ENCODE peak calls at places on chromosomes 13 and 19, in nine cellular contexts. K, R, G, X, Z, C, L, I and A are unnamed samples.

GRCh38 chr19:38735257-38735686 is 9.0 kb downstream of the CAPN12 start:
- DNase-seq in K (no peak), R (peak; percentile 18), G (no peak), X (no peak), Z (peak; percentile 67), C (peak; percentile 46), L (peak; percentile 46), I (no peak), A (no peak)

GRCh38 chr13:40344270-40345148 is 321.9 kb downstream of the FOXO1 start:
- DNase-seq in K (no peak), R (no peak), G (no peak), X (peak; percentile 46), Z (no peak), C (no peak), L (no peak), I (no peak), A (no peak)

GRCh38 chr19:17332677-17333581 is 1.7 kb downstream of the ANO8 start:
- DNase-seq in K (peak; percentile 69), R (peak; percentile 76), G (no peak), X (peak; percentile 42), Z (no peak), C (peak; percentile 68), L (no peak), I (peak; percentile 39), A (no peak)

GRCh38 chr19:16588089-16588823 is 16.0 kb upstream of the SLC35E1 start:
- DNase-seq in K (no peak), R (no peak), G (no peak), X (peak; percentile 50), Z (no peak), C (peak; percentile 55), L (peak; percentile 78), I (peak; percentile 19), A (no peak)

GRCh38 chr19:29576043-29576442 is 30.0 kb upstream of the POP4 start:
- DNase-seq in K (no peak), R (no peak), G (no peak), X (peak; percentile 22), Z (no peak), C (no peak), L (no peak), I (peak; percentile 10), A (peak; percentile 34)

GRCh38 chr13:114128624-114129522 is 3.5 kb downstream of the RASA3 start:
- DNase-seq in K (no peak), R (peak; percentile 77), G (peak; percentile 79), X (peak; percentile 97), Z (peak; percentile 87), C (no peak), L (peak; percentile 85), I (peak; percentile 95), A (no peak)

GRCh38 chr13:93861818-93862217 is 617.7 kb downstream of the DCT start:
- DNase-seq in K (no peak), R (no peak), G (no peak), X (peak; percentile 94), Z (no peak), C (peak; percentile 8), L (no peak), I (peak; percentile 92), A (no peak)

GRCh38 chr13:66365101-66365500 is 865.0 kb downstream of the PCDH9 start:
- DNase-seq in K (no peak), R (no peak), G (no peak), X (no peak), Z (no peak), C (no peak), L (no peak), I (peak; percentile 34), A (no peak)

GRCh38 chr19:55605637-55606470 is at the start of gene ZNF865:
- DNase-seq in K (no peak), R (peak; percentile 92), G (peak; percentile 72), X (peak; percentile 87), Z (peak; percentile 85), C (peak; percentile 90), L (peak; percentile 67), I (peak; percentile 87), A (no peak)

GRCh38 chr13:35514801-35515502 is 38.5 kb upstream of the MAB21L1 start:
- DNase-seq in K (no peak), R (peak; percentile 4), G (no peak), X (peak; percentile 1), Z (no peak), C (no peak), L (no peak), I (no peak), A (no peak)

GRCh38 chr13:90800082-90800746 is 547.3 kb upstream of the MIR17HG start:
- DNase-seq in K (no peak), R (no peak), G (peak; percentile 77), X (no peak), Z (peak; percentile 76), C (no peak), L (no peak), I (no peak), A (no peak)

GRCh38 chr13:75405976-75406703 is 75.8 kb downstream of the TBC1D4 start:
- DNase-seq in K (no peak), R (no peak), G (no peak), X (no peak), Z (no peak), C (no peak), L (no peak), I (no peak), A (no peak)

GRCh38 chr19:46351241-46352041 is 4.6 kb downstream of the PPP5C start:
- DNase-seq in K (peak; percentile 85), R (peak; percentile 21), G (no peak), X (peak; percentile 59), Z (peak; percentile 92), C (no peak), L (peak; percentile 10), I (peak; percentile 43), A (no peak)
- H3K4me3 ChIP-seq in K (no peak overlapping the region), R (no peak overlapping the region), G (peak overlapping the region; percentile 38), X (no peak overlapping the region), Z (peak overlapping the region; percentile 3), C (no peak overlapping the region), L (peak overlapping the region; percentile 47), I (no peak overlapping the region), A (no peak overlapping the region)

GRCh38 chr19:57642396-57643046 is 9.6 kb downstream of the ZNF211 start:
- DNase-seq in K (no peak), R (no peak), G (no peak), X (no peak), Z (no peak), C (no peak), L (no peak), I (no peak), A (peak; percentile 11)

GRCh38 chr19:57641715-57642234 is 8.8 kb downstream of the ZNF211 start:
- DNase-seq in K (no peak), R (no peak), G (no peak), X (no peak), Z (no peak), C (no peak), L (no peak), I (no peak), A (no peak)

GRCh38 chr19:57648336-57649003 is 15.5 kb downstream of the ZNF211 start:
- DNase-seq in K (no peak), R (no peak), G (no peak), X (no peak), Z (no peak), C (no peak), L (no peak), I (no peak), A (no peak)

DNA sequence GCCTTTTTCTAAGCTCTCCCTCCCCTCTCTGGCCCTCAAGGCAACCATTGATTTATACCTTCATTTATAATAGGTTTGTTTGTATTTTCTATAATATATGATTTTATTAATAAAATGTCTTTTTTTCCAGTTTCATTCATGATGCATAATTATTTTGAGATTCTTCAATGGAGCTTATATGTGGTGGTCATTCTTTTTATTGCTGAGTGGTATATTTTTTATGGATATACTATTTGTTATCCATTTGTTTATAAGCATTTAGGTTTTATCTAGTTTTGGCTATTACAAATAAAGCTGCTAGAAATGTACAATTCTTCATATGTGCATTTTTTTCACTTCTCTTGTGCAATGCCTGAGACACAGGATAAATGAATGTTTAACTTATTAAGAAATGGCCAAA is 10.8 kb downstream of the ZNF211 start:
- DNase-seq in K (no peak), R (no peak), G (no peak), X (no peak), Z (no peak), C (no peak), L (no peak), I (no peak), A (no peak)
- H3K9me3 ChIP-seq in K (peaks cover 12% of the 10 kb centered on the region), R (peaks cover 35% of the 10 kb centered on the region), G (peaks cover 80% of the 10 kb centered on the region), X (peaks cover 10% of the 10 kb centered on the region), Z (peaks cover 92% of the 10 kb centered on the region), C (no peaks in the 10 kb centered on the region), L (peaks cover 77% of the 10 kb centered on the region), I (peaks cover 38% of the 10 kb centered on the region), A (peaks cover 52% of the 10 kb centered on the region)

GRCh38 chr13:99258210-99258860 is at the start of gene GPR18:
- DNase-seq in K (no peak), R (no peak), G (no peak), X (no peak), Z (no peak), C (no peak), L (peak; percentile 74), I (peak; percentile 24), A (no peak)

GRCh38 chr13:99256709-99257108 is 1.5 kb downstream of the GPR18 start:
- DNase-seq in K (no peak), R (no peak), G (no peak), X (peak; percentile 81), Z (no peak), C (no peak), L (no peak), I (peak; percentile 58), A (no peak)

GRCh38 chr13:99257291-99257690 is 888 bp downstream of the GPR18 start:
- DNase-seq in K (no peak), R (no peak), G (no peak), X (no peak), Z (no peak), C (no peak), L (no peak), I (no peak), A (no peak)

GRCh38 chr13:99256283-99256682 is 1.9 kb downstream of the GPR18 start:
- DNase-seq in K (no peak), R (no peak), G (no peak), X (no peak), Z (no peak), C (no peak), L (no peak), I (no peak), A (no peak)

GRCh38 chr13:99255241-99255640 is 2.9 kb downstream of the GPR18 start:
- DNase-seq in K (no peak), R (no peak), G (no peak), X (no peak), Z (no peak), C (no peak), L (no peak), I (no peak), A (no peak)
- H3K4me3 ChIP-seq in K (no peak overlapping the region), R (no peak overlapping the region), G (no peak overlapping the region), X (no peak overlapping the region), Z (no peak overlapping the region), C (no peak overlapping the region), L (peak overlapping the region; percentile 17), I (no peak overlapping the region), A (no peak overlapping the region)

GRCh38 chr19:56613639-56614038 is 18.5 kb downstream of the ZNF71 start:
- DNase-seq in K (no peak), R (no peak), G (no peak), X (no peak), Z (no peak), C (no peak), L (no peak), I (no peak), A (no peak)
- H3K9me3 ChIP-seq in K (peaks cover 5% of the 10 kb centered on the region), R (peaks cover 79% of the 10 kb centered on the region), G (peaks cover 90% of the 10 kb centered on the region), X (no peaks in the 10 kb centered on the region), Z (peaks cover 100% of the 10 kb centered on the region), C (no peaks in the 10 kb centered on the region), L (peaks cover 90% of the 10 kb centered on the region), I (peaks cover 50% of the 10 kb centered on the region), A (peaks cover 38% of the 10 kb centered on the region)

DNA sequence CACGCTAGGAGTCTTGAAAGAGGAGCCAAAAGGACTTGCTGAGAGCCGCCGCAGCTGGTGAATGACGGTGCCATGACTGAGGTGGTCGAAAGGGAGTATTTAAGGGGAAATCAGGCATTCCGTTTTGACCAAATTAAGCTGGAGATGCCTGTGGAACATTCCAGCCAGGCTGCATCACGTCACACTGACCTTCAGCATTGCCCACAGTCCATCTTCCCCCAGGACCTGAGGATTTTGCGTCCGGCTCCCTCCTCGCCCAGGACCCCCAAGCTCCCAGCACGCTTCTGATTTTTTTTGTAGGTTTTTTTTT is 12.0 kb downstream of the CYTH2 start:
- DNase-seq in K (no peak), R (no peak), G (no peak), X (peak; percentile 67), Z (no peak), C (no peak), L (no peak), I (peak; percentile 30), A (no peak)
- H3K4me3 ChIP-seq in K (no peak overlapping the region), R (no peak overlapping the region), G (peak overlapping the region; percentile 73), X (no peak overlapping the region), Z (peak overlapping the region; percentile 78), C (no peak overlapping the region), L (peak overlapping the region; percentile 40), I (no peak overlapping the region), A (peak overlapping the region; percentile 51)